ENCODE peak calls at places on chromosome 4, in eight cellular contexts. W, Z, K, M, D, I, V and A are unnamed samples.

GRCh38 chr4:107719211-107719926 is 665 bp downstream of the PAPSS1 start:
- DNase-seq in W (no peak), Z (no peak), K (no peak), M (no peak), D (peak; percentile 24), I (no peak), V (no peak), A (no peak)

GRCh38 chr4:92519727-92520126 is 216.0 kb downstream of the GRID2 start:
- DNase-seq in W (no peak), Z (no peak), K (no peak), M (no peak), D (no peak), I (no peak), V (no peak), A (no peak)

GRCh38 chr4:150493846-150494245 is 88.1 kb upstream of the MAB21L2 start:
- DNase-seq in W (no peak), Z (no peak), K (no peak), M (no peak), D (no peak), I (no peak), V (no peak), A (no peak)

GRCh38 chr4:82903737-82904136 is 3.2 kb downstream of the THAP9 start:
- DNase-seq in W (no peak), Z (no peak), K (no peak), M (no peak), D (no peak), I (no peak), V (no peak), A (no peak)

GRCh38 chr4:2416564-2417195 is 1.8 kb downstream of the ZFYVE28 start:
- DNase-seq in W (peak; percentile 39), Z (no peak), K (no peak), M (peak; percentile 50), D (no peak), I (peak; percentile 72), V (peak; percentile 26), A (peak; percentile 27)

GRCh38 chr4:8103991-8104390 is 54.6 kb downstream of the ABLIM2 start:
- DNase-seq in W (no peak), Z (no peak), K (no peak), M (no peak), D (no peak), I (no peak), V (no peak), A (no peak)

GRCh38 chr4:43331226-43332078 is 438.9 kb downstream of the GRXCR1 start:
- DNase-seq in W (no peak), Z (no peak), K (no peak), M (no peak), D (no peak), I (no peak), V (no peak), A (no peak)

GRCh38 chr4:89410687-89411086 is 103.1 kb upstream of the GPRIN3 start:
- DNase-seq in W (no peak), Z (no peak), K (no peak), M (no peak), D (no peak), I (no peak), V (no peak), A (no peak)

GRCh38 chr4:180913750-180914149 is 1329.5 kb upstream of the TENM3 start:
- DNase-seq in W (no peak), Z (no peak), K (no peak), M (no peak), D (no peak), I (no peak), V (no peak), A (no peak)

GRCh38 chr4:173074501-173074946 is 94.1 kb upstream of the GALNT7 start:
- DNase-seq in W (no peak), Z (peak; percentile 77), K (no peak), M (peak; percentile 29), D (peak; percentile 4), I (no peak), V (no peak), A (no peak)

GRCh38 chr4:186240452-186240847 is 13.1 kb downstream of the KLKB1 start:
- DNase-seq in W (no peak), Z (no peak), K (no peak), M (no peak), D (no peak), I (no peak), V (no peak), A (no peak)

GRCh38 chr4:120977435-120977997 is 55.0 kb upstream of the PRDM5 start:
- DNase-seq in W (no peak), Z (peak; percentile 27), K (no peak), M (no peak), D (peak; percentile 10), I (no peak), V (no peak), A (peak; percentile 9)

GRCh38 chr4:128451270-128451905 is 163.8 kb upstream of the PGRMC2 start:
- DNase-seq in W (no peak), Z (no peak), K (no peak), M (no peak), D (no peak), I (no peak), V (no peak), A (no peak)

GRCh38 chr4:135418353-135418752 is 1216.8 kb upstream of the PABPC4L start:
- DNase-seq in W (no peak), Z (no peak), K (no peak), M (no peak), D (no peak), I (no peak), V (no peak), A (no peak)

GRCh38 chr4:77712675-77713074 is 106.5 kb downstream of the CNOT6L start:
- DNase-seq in W (no peak), Z (no peak), K (no peak), M (no peak), D (no peak), I (no peak), V (no peak), A (no peak)

GRCh38 chr4:52069566-52069965 is 18.5 kb downstream of the SPATA18 start:
- DNase-seq in W (no peak), Z (no peak), K (no peak), M (no peak), D (no peak), I (no peak), V (no peak), A (no peak)

GRCh38 chr4:3202836-3203820 is 45.8 kb upstream of the MSANTD1 start:
- DNase-seq in W (no peak), Z (no peak), K (peak; percentile 77), M (no peak), D (no peak), I (no peak), V (no peak), A (no peak)

GRCh38 chr4:8468746-8469535 is 28.4 kb downstream of the TRMT44 start:
- DNase-seq in W (peak; percentile 26), Z (peak; percentile 64), K (peak; percentile 68), M (peak; percentile 65), D (peak; percentile 69), I (peak; percentile 86), V (peak; percentile 41), A (peak; percentile 80)

GRCh38 chr4:61831987-61832386 is 631.9 kb downstream of the ADGRL3 start:
- DNase-seq in W (no peak), Z (no peak), K (no peak), M (no peak), D (no peak), I (no peak), V (no peak), A (no peak)

GRCh38 chr4:41060352-41061318 is 153.7 kb downstream of the APBB2 start:
- DNase-seq in W (no peak), Z (no peak), K (no peak), M (no peak), D (no peak), I (no peak), V (no peak), A (no peak)
- TF ChIP-seq CTCF in W (no peak), Z (no peak), K (no peak), M (no peak), D (no peak), I (no peak), V (no peak), A (no peak)

DNA sequence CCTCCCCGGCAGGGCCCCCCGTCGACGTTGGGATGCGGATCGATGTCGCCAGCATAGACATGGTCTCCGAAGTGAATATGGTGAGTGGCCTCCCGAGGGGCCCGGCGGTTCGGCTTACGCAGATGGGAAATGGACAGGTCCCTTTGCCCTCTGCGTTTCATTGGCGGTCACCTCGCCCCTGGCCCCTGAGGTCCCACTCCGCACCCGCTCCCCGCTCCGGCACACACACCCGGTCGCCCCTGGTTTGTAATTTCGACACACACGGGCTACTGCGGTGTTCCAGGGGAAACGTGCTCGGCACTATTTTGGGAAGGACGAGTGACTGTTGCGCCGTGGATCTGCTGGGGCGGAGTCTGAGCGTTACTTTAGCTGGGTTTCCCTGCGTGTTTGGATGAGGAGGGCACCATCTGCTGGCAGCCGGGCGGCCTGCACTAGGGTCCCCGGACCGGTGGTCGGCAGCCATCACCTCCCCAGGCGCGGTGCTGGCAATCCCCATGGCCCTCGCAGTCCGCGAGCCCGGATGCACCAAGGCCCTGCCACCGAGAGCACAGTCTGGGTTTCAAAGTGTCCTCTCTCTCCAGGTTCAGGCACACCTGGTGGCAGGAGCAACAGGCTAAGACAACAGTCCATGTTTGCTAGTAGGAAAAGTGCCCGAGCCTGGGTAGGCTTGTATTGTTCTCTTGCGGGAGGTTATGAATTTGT is 1.2 kb downstream of the GABRB1 start:
- DNase-seq in W (no peak), Z (peak; percentile 38), K (peak; percentile 56), M (peak; percentile 29), D (peak; percentile 58), I (peak; percentile 75), V (peak; percentile 29), A (peak; percentile 86)
- TF ChIP-seq CTCF in W (no peak), Z (peak; percentile 53), K (peak; percentile 75), M (peak; percentile 33), D (peak; percentile 62), I (peak; percentile 50), V (peak; percentile 55), A (peak; percentile 78)

DNA sequence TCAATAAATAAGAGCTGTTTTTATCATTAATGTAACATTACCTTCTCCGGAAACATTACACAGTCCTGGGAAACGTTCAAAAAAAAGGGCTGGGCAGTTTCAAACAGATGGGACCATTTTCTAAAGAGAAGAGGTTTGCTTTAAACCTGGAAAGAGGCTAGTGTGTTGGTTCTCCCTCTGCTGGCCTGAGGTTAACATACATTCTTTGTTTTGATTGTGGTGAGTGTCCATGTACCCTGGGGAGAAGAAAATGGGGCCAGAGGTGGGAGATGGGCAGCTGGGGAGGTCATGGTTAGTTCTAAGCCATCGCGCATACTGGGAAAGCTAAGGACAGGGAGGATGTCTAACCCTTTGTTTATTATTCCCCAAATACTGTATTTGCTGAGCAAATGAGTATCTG is 194.7 kb downstream of the CPEB2 start:
- DNase-seq in W (no peak), Z (no peak), K (no peak), M (no peak), D (no peak), I (no peak), V (no peak), A (peak; percentile 21)
- TF ChIP-seq CTCF in W (no peak), Z (no peak), K (peak; percentile 28), M (no peak), D (no peak), I (no peak), V (no peak), A (no peak)

DNA sequence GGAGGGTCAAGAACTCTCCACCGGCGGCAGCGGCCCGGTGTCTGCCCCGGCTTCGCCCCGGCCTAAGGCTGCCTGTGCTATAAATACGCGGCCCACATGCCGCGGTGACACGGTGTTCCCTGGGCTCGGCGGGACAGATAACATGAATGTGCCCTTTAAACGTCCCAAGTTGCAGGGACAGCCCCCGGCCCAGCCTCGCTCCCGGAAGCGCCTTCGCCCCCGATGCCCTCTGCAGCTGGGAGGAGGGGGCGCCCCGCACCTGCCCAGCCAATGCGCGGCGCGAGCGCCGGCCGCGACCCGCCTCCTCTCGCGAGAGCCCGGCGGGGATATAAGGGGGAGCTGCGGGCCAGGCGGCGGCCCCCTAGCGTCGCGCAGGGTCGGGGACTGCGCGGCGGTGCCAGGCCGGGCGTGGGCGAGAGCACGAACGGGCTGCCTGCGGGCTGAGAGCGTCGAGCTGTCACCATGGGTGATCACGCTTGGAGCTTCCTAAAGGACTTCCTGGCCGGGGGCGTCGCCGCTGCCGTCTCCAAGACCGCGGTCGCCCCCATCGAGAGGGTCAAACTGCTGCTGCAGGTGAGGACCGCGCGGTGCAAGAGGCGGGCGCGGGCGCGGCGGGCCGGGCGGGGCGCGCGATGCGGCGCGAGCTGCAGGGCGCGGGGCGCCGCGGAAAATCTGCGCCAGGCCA is at the start of gene SLC25A4:
- DNase-seq in W (peak; percentile 92), Z (peak; percentile 92), K (peak; percentile 92), M (peak; percentile 95), D (peak; percentile 86), I (peak; percentile 93), V (peak; percentile 91), A (peak; percentile 87)
- TF ChIP-seq CTCF in W (no peak), Z (peak; percentile 44), K (peak; percentile 42), M (peak; percentile 31), D (no peak), I (peak; percentile 61), V (peak; percentile 59), A (peak; percentile 53)